ENCODE peak calls at places on chromosome 3, in six cellular contexts. Q, T, Y, G, F and C are unnamed samples.

GRCh38 chr3:69368129-69368741 is 17.7 kb downstream of the FRMD4B start:
- DNase-seq in Q (no peak), T (no peak), Y (no peak), G (peak; percentile 73), F (no peak), C (no peak)

GRCh38 chr3:140699516-140700231 is 21.8 kb downstream of the TRIM42 start:
- DNase-seq in Q (no peak), T (no peak), Y (no peak), G (no peak), F (peak; percentile 26), C (peak; percentile 71)

GRCh38 chr3:41716391-41716910 is 245.5 kb downstream of the ULK4 start:
- DNase-seq in Q (no peak), T (no peak), Y (peak; percentile 6), G (no peak), F (peak; percentile 21), C (no peak)

GRCh38 chr3:139755551-139755950 is 77.8 kb upstream of the NMNAT3 start:
- DNase-seq in Q (no peak), T (no peak), Y (no peak), G (no peak), F (no peak), C (no peak)

GRCh38 chr3:72384602-72385001 is 463.6 kb downstream of the SHQ1 start:
- DNase-seq in Q (no peak), T (no peak), Y (no peak), G (no peak), F (no peak), C (no peak)

GRCh38 chr3:41158947-41159346 is 40.4 kb upstream of the CTNNB1 start:
- DNase-seq in Q (peak; percentile 80), T (no peak), Y (peak; percentile 4), G (peak; percentile 99), F (peak; percentile 68), C (peak; percentile 13)

GRCh38 chr3:120492103-120492502 is 41.3 kb upstream of the FSTL1 start:
- DNase-seq in Q (no peak), T (no peak), Y (no peak), G (no peak), F (no peak), C (no peak)

GRCh38 chr3:35523838-35524237 is 115.5 kb upstream of the ARPP21 start:
- DNase-seq in Q (no peak), T (no peak), Y (peak; percentile 48), G (no peak), F (no peak), C (peak; percentile 4)

GRCh38 chr3:129654126-129654525 is 47.6 kb upstream of the PLXND1 start:
- DNase-seq in Q (no peak), T (no peak), Y (peak; percentile 85), G (no peak), F (no peak), C (no peak)

GRCh38 chr3:132723024-132723462 is 834 bp upstream of the NPHP3 start:
- DNase-seq in Q (no peak), T (no peak), Y (peak; percentile 72), G (no peak), F (no peak), C (no peak)

GRCh38 chr3:4866841-4867240 is 112.4 kb upstream of the BHLHE40 start:
- DNase-seq in Q (no peak), T (no peak), Y (peak; percentile 30), G (peak; percentile 55), F (peak; percentile 51), C (no peak)

GRCh38 chr3:188126931-188127330 is 27.0 kb upstream of the LPP start:
- DNase-seq in Q (no peak), T (peak; percentile 38), Y (no peak), G (no peak), F (no peak), C (no peak)

GRCh38 chr3:100075731-100076543 is 38.4 kb downstream of the FILIP1L start:
- DNase-seq in Q (no peak), T (no peak), Y (no peak), G (no peak), F (no peak), C (peak; percentile 76)

GRCh38 chr3:123365450-123366143 is 83.3 kb downstream of the ADCY5 start:
- DNase-seq in Q (no peak), T (no peak), Y (no peak), G (peak; percentile 22), F (peak; percentile 38), C (no peak)

GRCh38 chr3:149542375-149543312 is 68.1 kb downstream of the TM4SF4 start:
- DNase-seq in Q (no peak), T (no peak), Y (peak; percentile 93), G (no peak), F (peak; percentile 31), C (peak; percentile 38)

GRCh38 chr3:66744986-66745385 is 244.2 kb upstream of the LRIG1 start:
- DNase-seq in Q (no peak), T (no peak), Y (no peak), G (peak; percentile 21), F (no peak), C (no peak)

GRCh38 chr3:185120126-185120525 is 32.7 kb downstream of the C3orf70 start:
- DNase-seq in Q (no peak), T (no peak), Y (no peak), G (no peak), F (no peak), C (no peak)

GRCh38 chr3:124768812-124769211 is 38.6 kb downstream of the UMPS start:
- DNase-seq in Q (no peak), T (no peak), Y (no peak), G (peak; percentile 32), F (peak; percentile 35), C (peak; percentile 63)

GRCh38 chr3:37991823-37992222 is 1.2 kb downstream of the VILL start:
- DNase-seq in Q (no peak), T (no peak), Y (no peak), G (no peak), F (no peak), C (no peak)

GRCh38 chr3:171458056-171458856 is 1.9 kb downstream of the TNIK start:
- DNase-seq in Q (no peak), T (peak; percentile 21), Y (no peak), G (no peak), F (no peak), C (no peak)

GRCh38 chr3:194488007-194488742 is 1.4 kb upstream of the ATP13A3 start:
- DNase-seq in Q (peak; percentile 92), T (no peak), Y (peak; percentile 61), G (peak; percentile 69), F (no peak), C (peak; percentile 37)

GRCh38 chr3:181725830-181726229 is 14.1 kb downstream of the SOX2 start:
- DNase-seq in Q (no peak), T (no peak), Y (no peak), G (no peak), F (no peak), C (no peak)

GRCh38 chr3:179544981-179545645 is 17.6 kb upstream of the ACTL6A start:
- DNase-seq in Q (no peak), T (no peak), Y (peak; percentile 89), G (peak; percentile 97), F (no peak), C (no peak)

GRCh38 chr3:167184511-167184910 is 195.6 kb downstream of the ZBBX start:
- DNase-seq in Q (no peak), T (no peak), Y (no peak), G (no peak), F (peak; percentile 12), C (peak; percentile 33)

GRCh38 chr3:128179474-128179819 is 26.2 kb downstream of the EEFSEC start:
- DNase-seq in Q (no peak), T (no peak), Y (no peak), G (no peak), F (no peak), C (no peak)
- H3K4me1 ChIP-seq in Q (no peaks in the 10 kb centered on the region), T (peaks cover 11% of the 10 kb centered on the region), Y (no peaks in the 10 kb centered on the region), G (no peaks in the 10 kb centered on the region), F (peaks cover 9% of the 10 kb centered on the region), C (no peaks in the 10 kb centered on the region)

GRCh38 chr3:44021646-44022594 is 219.8 kb upstream of the TOPAZ1 start:
- DNase-seq in Q (no peak), T (no peak), Y (peak; percentile 8), G (no peak), F (no peak), C (no peak)

GRCh38 chr3:44026224-44026865 is 215.3 kb upstream of the TOPAZ1 start:
- DNase-seq in Q (no peak), T (no peak), Y (no peak), G (peak; percentile 46), F (no peak), C (no peak)

GRCh38 chr3:44020178-44020577 is 221.5 kb upstream of the TOPAZ1 start:
- DNase-seq in Q (no peak), T (no peak), Y (no peak), G (no peak), F (no peak), C (no peak)

GRCh38 chr3:44019736-44020135 is 221.9 kb upstream of the TOPAZ1 start:
- DNase-seq in Q (no peak), T (no peak), Y (no peak), G (no peak), F (no peak), C (no peak)

GRCh38 chr3:44024194-44024593 is 217.5 kb upstream of the TOPAZ1 start:
- DNase-seq in Q (no peak), T (no peak), Y (no peak), G (no peak), F (no peak), C (no peak)
- H3K27me3 ChIP-seq in Q (peaks cover 14% of the 10 kb centered on the region), T (peaks cover 14% of the 10 kb centered on the region), Y (peaks cover 10% of the 10 kb centered on the region), G (no peaks in the 10 kb centered on the region), F (peaks cover 50% of the 10 kb centered on the region), C (no peaks in the 10 kb centered on the region)

GRCh38 chr3:52707585-52707984 is 1.7 kb downstream of the SPCS1 start:
- DNase-seq in Q (no peak), T (no peak), Y (no peak), G (no peak), F (no peak), C (no peak)

GRCh38 chr3:52703356-52703755 is 2.2 kb downstream of the GLT8D1 start:
- DNase-seq in Q (no peak), T (no peak), Y (no peak), G (no peak), F (no peak), C (no peak)

GRCh38 chr3:52705688-52706686 is at the start of the genes GLT8D1 and SPCS1:
- DNase-seq in Q (no peak), T (peak; percentile 87), Y (peak; percentile 71), G (peak; percentile 86), F (peak; percentile 93), C (peak; percentile 80)

GRCh38 chr3:52704611-52705437 is 767 bp downstream of the GLT8D1 start:
- DNase-seq in Q (no peak), T (peak; percentile 18), Y (peak; percentile 18), G (peak; percentile 36), F (peak; percentile 46), C (peak; percentile 56)

GRCh38 chr3:52705438-52705687 is 228 bp downstream of the GLT8D1 start:
- DNase-seq in Q (no peak), T (no peak), Y (no peak), G (no peak), F (no peak), C (no peak)
- H3K9me3 ChIP-seq in Q (no peaks in the 10 kb centered on the region), T (no peaks in the 10 kb centered on the region), Y (no peaks in the 10 kb centered on the region), G (no peaks in the 10 kb centered on the region), F (no peaks in the 10 kb centered on the region), C (no peaks in the 10 kb centered on the region)

GRCh38 chr3:81483046-81483445 is 278.4 kb downstream of the GBE1 start:
- DNase-seq in Q (no peak), T (no peak), Y (no peak), G (no peak), F (no peak), C (no peak)
- H3K4me1 ChIP-seq in Q (peaks cover 9% of the 10 kb centered on the region), T (no peaks in the 10 kb centered on the region), Y (peaks cover 6% of the 10 kb centered on the region), G (no peaks in the 10 kb centered on the region), F (no peaks in the 10 kb centered on the region), C (no peaks in the 10 kb centered on the region)